ENCODE peak calls at places on chromosomes 6 and 20, in seven cellular contexts. O is MG63, B is choroid plexus epithelial cell, H is NCI-H2171, G is GM06990, R is EL, S is NCI-H774. C is an unnamed sample.
A peak's percentile ranks its signal among the peaks of the same experiment; 100 is the strongest.

GRCh38 chr20:10219452-10219791 is 792 bp downstream of the SNAP25 start:
- DNase-seq in B (peak; percentile 71), R (peak; percentile 66), S (peak; percentile 17), H (peak; percentile 80), O (peak; percentile 59), G (peak; percentile 50), C (peak; percentile 53)

GRCh38 chr6:163533443-163533842 is 118.9 kb downstream of the QKI start:
- DNase-seq in B (peak; percentile 98), R (peak; percentile 93), O (peak; percentile 36), S (no peak), H (peak; percentile 55), G (no peak), C (peak; percentile 16)

GRCh38 chr20:24685736-24686135 is 216.3 kb downstream of the SYNDIG1 start:
- DNase-seq in O (no peak), H (no peak), R (no peak), S (no peak), B (no peak), G (no peak), C (no peak)

GRCh38 chr6:37696220-37696840 is 1.4 kb downstream of the MDGA1 start:
- DNase-seq in S (no peak), H (peak; percentile 49), B (peak; percentile 65), R (peak; percentile 50), O (peak; percentile 30), G (peak; percentile 55), C (no peak)

GRCh38 chr20:20690676-20691476 is 21.6 kb downstream of the RALGAPA2 start:
- DNase-seq in B (no peak), G (no peak), S (no peak), H (no peak), R (no peak), O (no peak), C (no peak)

GRCh38 chr20:48194578-48194977 is 409.3 kb upstream of the SULF2 start:
- DNase-seq in H (peak; percentile 33), R (no peak), G (no peak), O (no peak), S (no peak), B (no peak), C (no peak)

GRCh38 chr20:31517373-31517772 is 3.1 kb downstream of the HM13 start:
- DNase-seq in S (no peak), H (no peak), O (peak; percentile 71), G (no peak), B (peak; percentile 71), R (peak; percentile 64), C (peak; percentile 60)

GRCh38 chr6:127120109-127120786 is 1.8 kb downstream of the RSPO3 start:
- DNase-seq in G (peak; percentile 11), S (no peak), B (no peak), H (no peak), R (peak; percentile 1), O (no peak), C (no peak)

GRCh38 chr6:100435299-100435698 is 29.4 kb downstream of the SIM1 start:
- DNase-seq in B (no peak), O (peak; percentile 4), H (no peak), S (no peak), R (peak; percentile 72), G (no peak), C (no peak)

GRCh38 chr6:14059791-14060436 is 57.7 kb upstream of the CD83 start:
- DNase-seq in S (peak; percentile 77), O (peak; percentile 91), B (no peak), R (peak; percentile 37), G (no peak), H (no peak), C (no peak)

GRCh38 chr6:149441740-149442139 is 41.7 kb downstream of the SUMO4 start:
- DNase-seq in H (no peak), R (no peak), B (no peak), G (no peak), O (no peak), S (no peak), C (no peak)

GRCh38 chr20:61799928-61800327 is 265.8 kb downstream of the TAF4 start:
- DNase-seq in R (no peak), G (no peak), H (no peak), O (no peak), B (no peak), S (no peak), C (no peak)

GRCh38 chr6:71965404-71965803 is 79.1 kb downstream of the RIMS1 start:
- DNase-seq in O (peak; percentile 23), H (no peak), G (peak; percentile 27), R (no peak), S (no peak), B (no peak), C (no peak)

GRCh38 chr6:169073311-169073710 is 180.3 kb downstream of the THBS2 start:
- DNase-seq in S (no peak), G (no peak), B (peak; percentile 88), H (no peak), O (peak; percentile 81), R (peak; percentile 99), C (no peak)

GRCh38 chr6:121733216-121733615 is 297.8 kb downstream of the GJA1 start:
- DNase-seq in B (peak; percentile 28), H (no peak), R (peak; percentile 2), S (no peak), G (no peak), O (no peak), C (no peak)

GRCh38 chr6:3022765-3023662 is 23.3 kb downstream of the NQO2 start:
- DNase-seq in O (no peak), G (peak; percentile 43), S (no peak), B (no peak), H (no peak), R (peak; percentile 29), C (no peak)

GRCh38 chr6:133715270-133715669 is 173.6 kb upstream of the TCF21 start:
- DNase-seq in O (no peak), R (no peak), S (no peak), B (no peak), G (no peak), H (no peak), C (no peak)

GRCh38 chr20:64065973-64066341 is 3.0 kb downstream of the TCEA2 start:
- DNase-seq in O (peak; percentile 85), H (no peak), S (no peak), R (peak; percentile 93), G (peak; percentile 83), B (peak; percentile 89), C (peak; percentile 66)

GRCh38 chr6:111559193-111560097 is 46.2 kb downstream of the TRAF3IP2 start:
- DNase-seq in O (no peak), R (no peak), S (no peak), G (no peak), H (peak; percentile 86), B (no peak), C (no peak)

GRCh38 chr20:36644032-36644712 is 1.8 kb downstream of the SLA2 start:
- DNase-seq in S (no peak), G (peak; percentile 21), R (no peak), O (no peak), B (no peak), H (no peak), C (no peak)

GRCh38 chr6:37375376-37375775 is 21.6 kb downstream of the RNF8 start:
- DNase-seq in R (no peak), H (no peak), O (no peak), S (no peak), G (no peak), B (no peak), C (no peak)

GRCh38 chr20:13995086-13995665 is at the start of gene MACROD2:
- DNase-seq in R (peak; percentile 92), H (peak; percentile 99), S (peak; percentile 95), G (peak; percentile 38), B (peak; percentile 83), O (peak; percentile 94), C (peak; percentile 92)

GRCh38 chr6:49541210-49541724 is 9.2 kb upstream of the C6orf141 start:
- DNase-seq in O (peak; percentile 29), H (no peak), R (peak; percentile 85), B (peak; percentile 88), G (no peak), S (peak; percentile 3), C (no peak)

GRCh38 chr20:55086421-55086820 is 611.0 kb downstream of the DOK5 start:
- DNase-seq in S (no peak), G (no peak), O (no peak), R (no peak), H (no peak), B (no peak), C (no peak)

GRCh38 chr6:67369679-67370078 is 1265.4 kb upstream of the ADGRB3 start:
- DNase-seq in G (no peak), B (no peak), S (no peak), H (no peak), R (no peak), O (no peak), C (no peak)

GRCh38 chr6:144156334-144156733 is 6.0 kb downstream of the STX11 start:
- DNase-seq in R (no peak), B (peak; percentile 75), G (no peak), O (no peak), S (no peak), H (no peak), C (no peak)